ENCODE peak calls at places on chromosomes 6 and 20, in eight cellular contexts. I is HepG2, P is PC-3, Y is body of pancreas, V is HCT116, R is psoas muscle, Q is prostate gland, C is tibial nerve. F is an unnamed sample.

GRCh38 chr6:132060591-132060990 is 109.4 kb upstream of the CCN2 start:
- DNase-seq in I (peak; percentile 23), P (peak; percentile 82), Y (no peak), V (no peak), R (no peak), Q (no peak), C (no peak), F (no peak)

GRCh38 chr6:39681566-39682250 is 43.5 kb downstream of the KIF6 start:
- DNase-seq in I (no peak), P (no peak), Y (no peak), V (no peak), R (no peak), Q (no peak), C (no peak), F (no peak)

GRCh38 chr6:118810420-118811027 is 83.4 kb upstream of the ASF1A start:
- DNase-seq in I (no peak), P (no peak), Y (peak; percentile 36), V (no peak), R (no peak), Q (no peak), C (no peak), F (peak; percentile 21)

GRCh38 chr20:20741067-20742045 is 28.9 kb upstream of the RALGAPA2 start:
- DNase-seq in I (no peak), P (no peak), Y (no peak), V (no peak), R (no peak), Q (no peak), C (no peak), F (peak; percentile 84)

GRCh38 chr20:52676282-52676995 is 295.7 kb upstream of the TSHZ2 start:
- DNase-seq in I (no peak), P (no peak), Y (no peak), V (no peak), R (no peak), Q (no peak), C (no peak), F (no peak)

GRCh38 chr20:35773154-35773751 is 1.4 kb downstream of the PHF20 start:
- DNase-seq in I (no peak), P (peak; percentile 39), Y (peak; percentile 37), V (no peak), R (no peak), Q (no peak), C (peak; percentile 34), F (no peak)

GRCh38 chr6:142842423-142843261 is 102.3 kb downstream of the HIVEP2 start:
- DNase-seq in I (peak; percentile 59), P (peak; percentile 90), Y (no peak), V (no peak), R (no peak), Q (no peak), C (no peak), F (no peak)

GRCh38 chr6:52493669-52494068 is 73.5 kb downstream of the EFHC1 start:
- DNase-seq in I (no peak), P (no peak), Y (no peak), V (no peak), R (no peak), Q (no peak), C (no peak), F (no peak)

GRCh38 chr6:156807795-156808194 is 30.6 kb downstream of the ARID1B start:
- DNase-seq in I (no peak), P (no peak), Y (no peak), V (no peak), R (no peak), Q (no peak), C (no peak), F (no peak)

GRCh38 chr20:13991311-13991710 is 897 bp upstream of the SEL1L2 start:
- DNase-seq in I (no peak), P (no peak), Y (no peak), V (no peak), R (no peak), Q (no peak), C (no peak), F (no peak)
- TF ChIP-seq CTCF in I (no peak), P (no peak), Y (no peak), V (no peak), R (no peak), Q (no peak), C (no peak), F (no peak)

GRCh38 chr20:61757-62156 is 25.7 kb upstream of the DEFB125 start:
- DNase-seq in I (no peak), P (no peak), Y (no peak), V (no peak), R (no peak), Q (no peak), C (no peak), F (no peak)

GRCh38 chr20:62487-62886 is 25.0 kb upstream of the DEFB125 start:
- DNase-seq in I (no peak), P (no peak), Y (no peak), V (no peak), R (no peak), Q (no peak), C (no peak), F (no peak)

GRCh38 chr20:61230-61629 is 26.2 kb upstream of the DEFB125 start:
- DNase-seq in I (no peak), P (no peak), Y (no peak), V (no peak), R (no peak), Q (no peak), C (no peak), F (no peak)

GRCh38 chr20:64026-64603 is 23.4 kb upstream of the DEFB125 start:
- DNase-seq in I (no peak), P (no peak), Y (no peak), V (no peak), R (no peak), Q (no peak), C (no peak), F (no peak)

GRCh38 chr20:64766-65322 is 22.6 kb upstream of the DEFB125 start:
- DNase-seq in I (no peak), P (no peak), Y (no peak), V (no peak), R (no peak), Q (no peak), C (no peak), F (no peak)
- H3K9me3 ChIP-seq in I (peaks cover 68% of the 10 kb centered on the region), P (peaks cover 31% of the 10 kb centered on the region), Y (no peaks in the 10 kb centered on the region), V (peaks cover 20% of the 10 kb centered on the region), R (no peaks in the 10 kb centered on the region), Q (no peaks in the 10 kb centered on the region), C (peaks cover 7% of the 10 kb centered on the region), F (no peaks in the 10 kb centered on the region)

GRCh38 chr6:85581572-85581971 is 12.1 kb downstream of the SNX14 start:
- DNase-seq in I (no peak), P (no peak), Y (no peak), V (no peak), R (no peak), Q (no peak), C (no peak), F (no peak)

GRCh38 chr6:85576479-85576878 is 17.2 kb downstream of the SNX14 start:
- DNase-seq in I (no peak), P (no peak), Y (no peak), V (no peak), R (no peak), Q (no peak), C (no peak), F (no peak)

GRCh38 chr6:85580104-85580877 is 13.4 kb downstream of the SNX14 start:
- DNase-seq in I (peak; percentile 67), P (peak; percentile 73), Y (peak; percentile 61), V (no peak), R (no peak), Q (no peak), C (no peak), F (no peak)

GRCh38 chr6:85580878-85581267 is 12.8 kb downstream of the SNX14 start:
- DNase-seq in I (peak; percentile 54), P (peak; percentile 66), Y (peak; percentile 53), V (no peak), R (peak; percentile 67), Q (no peak), C (no peak), F (no peak)

DNA sequence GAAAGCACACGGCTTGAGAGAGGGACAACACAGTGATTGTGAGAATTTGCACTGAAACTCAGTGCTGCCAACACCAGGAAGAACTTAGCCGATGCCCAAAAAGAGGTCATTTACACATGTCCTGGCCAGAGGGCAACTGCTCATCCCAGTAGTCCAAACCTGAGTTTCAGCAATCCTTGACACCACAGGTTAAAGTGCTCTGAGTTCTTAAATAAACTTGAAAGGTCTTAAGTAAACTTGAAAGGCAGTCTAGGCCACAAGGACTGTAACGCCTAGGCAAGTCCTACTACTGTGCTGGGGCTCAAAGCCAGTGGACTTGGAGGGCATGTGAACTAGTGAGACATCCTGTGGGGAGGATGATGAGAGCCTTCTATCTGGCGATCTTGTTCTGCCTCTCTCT is 14.1 kb downstream of the SNX14 start:
- DNase-seq in I (no peak), P (no peak), Y (no peak), V (no peak), R (no peak), Q (no peak), C (no peak), F (peak; percentile 16)
- H3K4me1 ChIP-seq in I (peaks cover 54% of the 10 kb centered on the region), P (peaks cover 42% of the 10 kb centered on the region), Y (peaks cover 37% of the 10 kb centered on the region), V (peaks cover 12% of the 10 kb centered on the region), R (peaks cover 60% of the 10 kb centered on the region), Q (no peaks in the 10 kb centered on the region), C (no peaks in the 10 kb centered on the region), F (no peaks in the 10 kb centered on the region)

GRCh38 chr20:48186915-48187314 is 401.6 kb upstream of the SULF2 start:
- DNase-seq in I (no peak), P (no peak), Y (no peak), V (no peak), R (no peak), Q (no peak), C (no peak), F (no peak)

GRCh38 chr20:48187891-48188290 is 402.6 kb upstream of the SULF2 start:
- DNase-seq in I (no peak), P (no peak), Y (no peak), V (no peak), R (no peak), Q (no peak), C (no peak), F (no peak)

GRCh38 chr20:48190757-48191156 is 405.5 kb upstream of the SULF2 start:
- DNase-seq in I (no peak), P (no peak), Y (no peak), V (no peak), R (no peak), Q (no peak), C (no peak), F (no peak)

GRCh38 chr20:48191200-48191599 is 405.9 kb upstream of the SULF2 start:
- DNase-seq in I (no peak), P (peak; percentile 50), Y (no peak), V (no peak), R (no peak), Q (no peak), C (no peak), F (no peak)

DNA sequence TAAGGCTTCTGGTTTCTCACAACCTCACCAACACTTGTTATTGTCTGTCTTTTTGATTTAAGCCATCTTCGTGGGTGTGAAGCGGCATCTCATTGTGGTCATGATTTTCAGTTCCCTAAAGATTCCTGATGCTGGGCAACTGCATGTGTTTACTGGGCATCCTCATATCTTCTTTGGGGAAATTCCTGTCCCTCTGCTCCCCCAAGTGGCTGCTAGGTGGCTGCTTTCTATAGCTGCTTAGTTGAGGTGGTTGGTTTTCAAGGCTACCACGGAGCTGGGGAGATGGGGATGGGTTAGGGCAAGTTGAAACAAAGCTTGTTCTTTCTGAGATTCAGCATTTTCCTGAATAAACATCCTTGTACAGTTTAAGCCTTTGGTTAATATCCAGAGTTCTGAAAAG is 403.9 kb upstream of the SULF2 start:
- DNase-seq in I (peak; percentile 63), P (peak; percentile 63), Y (no peak), V (peak; percentile 12), R (no peak), Q (peak; percentile 34), C (no peak), F (no peak)
- TF ChIP-seq CTCF in I (peak; percentile 81), P (peak; percentile 90), Y (no peak), V (peak; percentile 54), R (no peak), Q (peak; percentile 53), C (no peak), F (no peak)